ENCODE peak calls at places on chromosomes 16 and 17, in five cellular contexts. W is left ventricle myocardium inferior, R is IMR-90, M is choroid plexus epithelial cell, K is BJ. S is an unnamed sample.

GRCh38 chr16:86740817-86741799 is 162.8 kb downstream of the FOXL1 start:
- DNase-seq in M (peak), K (peak), R (peak), W (peak), S (peak)

GRCh38 chr17:73519011-73519410 is 125.2 kb downstream of the SDK2 start:
- DNase-seq in M (no peak), R (no peak), K (no peak), W (no peak), S (no peak)

GRCh38 chr17:70405492-70406220 is 236.3 kb downstream of the KCNJ2 start:
- DNase-seq in M (peak), W (no peak), K (peak), R (peak), S (peak)

GRCh38 chr17:72408122-72408382 is 287.2 kb downstream of the SOX9 start:
- DNase-seq in R (no peak), K (no peak), M (no peak), W (no peak), S (no peak)

GRCh38 chr17:4980644-4981216 is 6.7 kb downstream of the CAMTA2 start:
- DNase-seq in M (peak), K (no peak), R (peak), W (no peak), S (peak)

GRCh38 chr17:34658796-34659195 is 79.4 kb downstream of the TMEM132E start:
- DNase-seq in K (no peak), R (no peak), M (no peak), W (no peak), S (no peak)

GRCh38 chr16:62602790-62603189 is 566.6 kb upstream of the CDH8 start:
- DNase-seq in K (no peak), W (no peak), R (no peak), M (no peak), S (no peak)

GRCh38 chr17:76772842-76773521 is 35.1 kb downstream of the MFSD11 start:
- DNase-seq in R (peak), M (peak), W (no peak), K (peak), S (peak)

GRCh38 chr16:12186774-12187335 is 210.3 kb downstream of the SNX29 start:
- DNase-seq in K (no peak), M (peak), R (peak), W (no peak), S (peak)

GRCh38 chr16:495127-495748 is 32.3 kb upstream of the CAPN15 start:
- DNase-seq in R (peak), M (peak), W (no peak), K (no peak), S (peak)

GRCh38 chr17:65103896-65104295 is 33.3 kb upstream of the RGS9 start:
- DNase-seq in M (peak), R (peak), K (no peak), W (no peak), S (no peak)

GRCh38 chr17:72460711-72461110 is 339.9 kb downstream of the SOX9 start:
- DNase-seq in M (no peak), R (no peak), W (no peak), K (no peak), S (peak)

GRCh38 chr17:75843577-75844529 is at the start of gene UNC13D:
- DNase-seq in W (no peak), K (no peak), M (no peak), R (no peak), S (no peak)

GRCh38 chr17:56577810-56578209 is 15.7 kb upstream of the NOG start:
- DNase-seq in R (no peak), K (no peak), W (peak), M (no peak), S (no peak)

GRCh38 chr16:81500833-81501521 is 56.4 kb downstream of the CMIP start:
- DNase-seq in R (peak), W (no peak), K (peak), M (peak), S (peak)

GRCh38 chr16:14198603-14199002 is 127.5 kb downstream of the MRTFB start:
- DNase-seq in W (no peak), R (no peak), K (no peak), M (no peak), S (no peak)

GRCh38 chr17:57707892-57708291 is 37.2 kb downstream of the CCDC182 start:
- DNase-seq in M (peak), R (peak), K (no peak), W (no peak), S (no peak)

GRCh38 chr17:44269118-44269794 is 1.3 kb upstream of the SLC4A1 start:
- DNase-seq in M (no peak), W (no peak), R (no peak), K (no peak), S (no peak)

GRCh38 chr17:53630638-53631037 is 192.1 kb upstream of the KIF2B start:
- DNase-seq in M (no peak), K (no peak), W (no peak), R (no peak), S (no peak)

GRCh38 chr16:67542464-67542863 is 13.8 kb downstream of the RIPOR1 start:
- DNase-seq in M (peak), W (no peak), R (peak), K (no peak), S (peak)

GRCh38 chr17:80524150-80524712 is 20.4 kb upstream of the RPTOR start:
- DNase-seq in W (no peak), M (no peak), R (no peak), K (no peak), S (peak)
- H3K4me3 ChIP-seq in W (no peak), M (no peak), R (no peak), K (no peak), S (no peak)

GRCh38 chr16:23182206-23182674 is 305 bp upstream of the SCNN1G start:
- DNase-seq in K (no peak), W (peak), R (peak), M (peak), S (peak)

GRCh38 chr16:23185661-23186060 is 3.1 kb downstream of the SCNN1G start:
- DNase-seq in K (no peak), W (no peak), R (no peak), M (no peak), S (no peak)

GRCh38 chr16:23183486-23183862 is 929 bp downstream of the SCNN1G start:
- DNase-seq in R (no peak), W (no peak), K (no peak), M (no peak), S (no peak)

GRCh38 chr16:23181506-23181905 is 1.0 kb upstream of the SCNN1G start:
- DNase-seq in W (no peak), M (no peak), K (no peak), R (no peak), S (no peak)

DNA sequence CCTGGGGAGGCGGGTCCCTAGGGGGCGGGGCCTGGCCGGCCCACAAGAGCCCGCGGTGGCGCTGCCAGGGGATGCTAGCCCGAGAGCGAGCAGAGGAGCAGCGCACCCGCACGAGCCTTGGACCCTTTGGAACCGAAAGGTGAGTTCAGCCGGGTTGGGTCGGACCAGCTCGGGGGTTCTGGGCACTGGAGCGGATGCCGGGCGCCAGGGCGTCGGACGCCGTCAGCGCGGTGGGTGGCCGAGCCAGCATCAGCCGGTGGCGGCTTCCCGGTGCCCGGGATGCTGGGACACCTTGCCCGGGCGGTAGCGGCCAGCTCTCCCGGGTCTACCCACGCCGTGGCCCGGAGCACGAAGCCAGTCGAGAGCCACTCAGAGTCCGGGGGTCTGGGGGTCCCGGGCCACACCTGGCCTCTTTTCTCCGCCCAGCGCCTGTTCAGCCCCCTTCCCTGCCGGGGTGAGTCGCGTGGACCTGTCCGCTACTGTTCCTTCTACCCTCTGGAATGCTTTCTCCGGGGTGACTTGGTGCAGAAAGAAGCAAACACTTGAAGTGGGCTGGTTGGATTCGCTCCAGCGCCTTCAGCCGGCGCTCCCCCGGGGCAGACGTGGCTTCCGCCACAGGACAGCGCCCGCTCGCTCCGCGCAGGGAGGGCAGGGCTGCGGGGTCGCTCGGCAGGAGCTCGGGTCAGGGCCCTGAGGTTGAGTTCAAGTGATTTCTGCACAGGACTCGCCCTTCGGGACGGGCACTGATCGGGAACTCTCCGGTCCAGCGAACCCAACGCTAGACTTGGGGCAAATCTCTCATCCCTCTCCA is at the start of gene SCNN1G:
- DNase-seq in M (no peak), W (peak), R (no peak), K (no peak), S (no peak)
- TF ChIP-seq CTCF in M (no peak), W (peak), R (no peak), K (no peak), S (no peak)

GRCh38 chr16:58548378-58548777 is 33.1 kb downstream of the SETD6 start:
- DNase-seq in M (no peak), W (no peak), R (no peak), K (no peak), S (no peak)

DNA sequence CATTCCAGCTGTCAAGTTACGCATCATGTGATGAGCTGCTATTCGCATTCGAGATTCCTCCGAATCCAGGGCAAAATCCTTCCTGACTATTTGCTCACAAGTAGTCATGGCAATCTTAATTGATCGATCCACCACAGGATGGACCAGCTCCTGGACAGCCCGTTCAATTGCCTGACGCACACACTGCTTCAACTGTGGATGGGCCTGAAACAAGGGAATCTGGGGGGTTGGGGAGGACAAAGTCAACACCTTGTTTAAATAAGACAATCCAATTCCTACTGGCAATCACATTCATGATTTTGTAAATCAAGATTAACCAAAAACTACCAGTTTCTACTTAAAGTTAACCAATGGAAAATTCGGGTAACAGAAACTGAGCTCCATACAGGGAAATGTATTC is 28.4 kb downstream of the SETD6 start:
- DNase-seq in M (no peak), K (no peak), R (no peak), W (no peak), S (no peak)
- H3K4me3 ChIP-seq in M (no peak), K (no peak), R (no peak), W (no peak), S (no peak)

GRCh38 chr17:7136266-7136877 is 21.8 kb upstream of the ASGR2 start:
- DNase-seq in K (peak), R (peak), M (peak), W (peak), S (peak)

GRCh38 chr17:7133916-7134315 is 19.3 kb upstream of the ASGR2 start:
- DNase-seq in M (no peak), K (no peak), W (no peak), R (no peak), S (no peak)

GRCh38 chr17:7130626-7131467 is 16.2 kb upstream of the ASGR2 start:
- DNase-seq in W (no peak), K (no peak), R (no peak), M (peak), S (no peak)

GRCh38 chr17:7132511-7133094 is 18.0 kb upstream of the ASGR2 start:
- DNase-seq in K (no peak), W (no peak), M (peak), R (no peak), S (no peak)

DNA sequence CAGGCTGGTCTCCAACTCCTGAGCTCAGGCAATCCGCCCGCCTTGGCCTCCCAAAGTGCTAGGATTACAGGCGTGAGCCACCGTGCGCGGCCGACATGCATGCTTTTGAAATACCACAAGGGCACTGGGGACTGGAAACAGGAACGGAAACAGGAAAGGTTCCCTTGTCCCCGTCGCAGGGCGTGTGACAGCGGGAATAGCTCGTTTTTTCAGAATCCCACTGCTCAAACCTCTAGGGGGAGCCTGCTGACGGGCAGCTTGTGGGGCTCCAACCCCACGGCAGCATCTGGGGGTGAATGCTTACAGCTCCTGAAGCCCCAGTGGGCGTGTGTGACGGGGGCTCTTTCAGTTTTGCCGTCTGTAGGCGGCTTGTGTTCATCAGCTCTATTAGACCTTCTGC is 18.8 kb upstream of the ASGR2 start:
- DNase-seq in K (no peak), R (no peak), M (no peak), W (peak), S (no peak)
- TF ChIP-seq CTCF in K (peak), R (peak), M (peak), W (no peak), S (peak)

S was measured in fibroblast of the aortic adventitia.